ENCODE peak calls at places on chromosomes 2 and 18, in seven cellular contexts. U, Z, S, B, W, T and P are unnamed samples.

GRCh38 chr2:31249009-31249690 is 15.2 kb downstream of the EHD3 start:
- DNase-seq in U (no peak), Z (no peak), S (no peak), B (no peak), W (no peak), T (no peak), P (no peak)

GRCh38 chr2:65278450-65279030 is 50.9 kb downstream of the ACTR2 start:
- DNase-seq in U (no peak), Z (no peak), S (no peak), B (no peak), W (peak; percentile 71), T (no peak), P (no peak)

GRCh38 chr2:164044637-164045036 is 308.8 kb upstream of the FIGN start:
- DNase-seq in U (no peak), Z (no peak), S (no peak), B (no peak), W (no peak), T (no peak), P (no peak)

GRCh38 chr2:9018109-9018508 is 14.6 kb upstream of the MBOAT2 start:
- DNase-seq in U (no peak), Z (no peak), S (no peak), B (no peak), W (no peak), T (no peak), P (no peak)

GRCh38 chr2:43708178-43708577 is 31.9 kb upstream of the C1GALT1C1L start:
- DNase-seq in U (no peak), Z (no peak), S (no peak), B (no peak), W (no peak), T (no peak), P (no peak)

GRCh38 chr2:146193619-146194018 is 1651.2 kb upstream of the ACVR2A start:
- DNase-seq in U (no peak), Z (no peak), S (no peak), B (no peak), W (no peak), T (no peak), P (no peak)

GRCh38 chr18:5162111-5162510 is 34.9 kb downstream of the AKAIN1 start:
- DNase-seq in U (no peak), Z (no peak), S (no peak), B (no peak), W (no peak), T (no peak), P (no peak)

GRCh38 chr2:184692137-184692734 is 93.9 kb downstream of the ZNF804A start:
- DNase-seq in U (no peak), Z (no peak), S (no peak), B (no peak), W (peak; percentile 26), T (no peak), P (no peak)

GRCh38 chr2:113157108-113157896 is 16.5 kb upstream of the PSD4 start:
- DNase-seq in U (no peak), Z (peak; percentile 90), S (peak; percentile 69), B (peak; percentile 56), W (no peak), T (peak; percentile 76), P (peak; percentile 67)

GRCh38 chr18:45482286-45482685 is 133.0 kb upstream of the SLC14A2 start:
- DNase-seq in U (no peak), Z (no peak), S (no peak), B (peak; percentile 44), W (peak; percentile 17), T (no peak), P (no peak)

GRCh38 chr2:70962211-70962884 is 16.1 kb upstream of the ANKRD53 start:
- DNase-seq in U (no peak), Z (no peak), S (no peak), B (no peak), W (no peak), T (no peak), P (no peak)

GRCh38 chr2:41840702-41841551 is 206.9 kb upstream of the PKDCC start:
- DNase-seq in U (peak; percentile 95), Z (peak; percentile 98), S (peak; percentile 93), B (peak; percentile 89), W (peak; percentile 96), T (peak; percentile 98), P (peak; percentile 94)
- TF ChIP-seq CTCF in U (peak; percentile 98), Z (peak; percentile 95), S (peak; percentile 99), B (peak; percentile 99), W (peak; percentile 98), T (peak; percentile 99), P (peak; percentile 99)

GRCh38 chr2:219308142-219309093 is 783 bp downstream of the PTPRN start:
- DNase-seq in U (no peak), Z (peak; percentile 69), S (peak; percentile 82), B (peak; percentile 49), W (peak; percentile 67), T (peak; percentile 93), P (peak; percentile 84)
- TF ChIP-seq CTCF in U (no peak), Z (no peak), S (no peak), B (no peak), W (no peak), T (no peak), P (no peak)

GRCh38 chr18:35497334-35498197 is at the start of gene INO80C:
- DNase-seq in U (peak; percentile 91), Z (peak; percentile 91), S (peak; percentile 80), B (peak; percentile 94), W (peak; percentile 95), T (peak; percentile 97), P (peak; percentile 94)
- TF ChIP-seq CTCF in U (peak; percentile 61), Z (no peak), S (no peak), B (no peak), W (no peak), T (no peak), P (no peak)

GRCh38 chr2:219530048-219530963 is 13.3 kb downstream of the CHPF start:
- DNase-seq in U (peak; percentile 70), Z (peak; percentile 95), S (peak; percentile 88), B (peak; percentile 55), W (peak; percentile 76), T (peak; percentile 92), P (peak; percentile 91)
- TF ChIP-seq CTCF in U (peak; percentile 98), Z (peak; percentile 96), S (peak; percentile 95), B (peak; percentile 99), W (peak; percentile 95), T (peak; percentile 100), P (peak; percentile 88)

GRCh38 chr18:30999186-30999585 is 43.4 kb downstream of the DSC3 start:
- DNase-seq in U (no peak), Z (no peak), S (no peak), B (no peak), W (no peak), T (no peak), P (no peak)
- TF ChIP-seq CTCF in U (no peak), Z (no peak), S (no peak), B (no peak), W (no peak), T (no peak), P (peak; percentile 20)

DNA sequence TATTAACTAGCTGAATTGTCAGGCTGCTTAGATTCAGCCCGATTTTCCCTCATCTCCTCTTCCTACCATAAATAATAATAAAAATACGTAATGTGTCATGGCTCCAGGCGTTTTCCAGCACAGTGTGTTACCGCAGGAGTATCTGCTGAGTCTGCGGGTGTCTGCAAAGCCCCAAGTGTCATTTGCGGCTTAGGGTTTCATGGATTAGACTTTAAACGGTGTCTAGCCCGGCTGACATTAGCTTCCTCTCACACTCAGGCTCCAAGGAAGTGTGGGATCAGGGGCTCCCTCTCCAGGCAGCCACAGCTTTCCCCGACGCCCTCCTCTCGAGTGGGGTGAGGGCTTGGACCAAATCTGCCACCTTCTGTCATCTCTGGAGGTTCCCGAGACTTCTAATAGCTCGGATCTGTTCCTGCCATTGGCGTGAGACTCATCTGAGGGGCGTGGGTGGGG is 14.1 kb upstream of the HOXD1 start:
- DNase-seq in U (no peak), Z (no peak), S (no peak), B (no peak), W (no peak), T (no peak), P (no peak)
- TF ChIP-seq CTCF in U (no peak), Z (no peak), S (no peak), B (no peak), W (no peak), T (no peak), P (no peak)

GRCh38 chr2:121805767-121806145 is 50.3 kb downstream of the TSN start:
- DNase-seq in U (no peak), Z (no peak), S (no peak), B (no peak), W (no peak), T (no peak), P (no peak)

GRCh38 chr2:121815216-121815615 is 59.8 kb downstream of the TSN start:
- DNase-seq in U (no peak), Z (no peak), S (no peak), B (no peak), W (no peak), T (no peak), P (no peak)

GRCh38 chr2:121816797-121817196 is 61.3 kb downstream of the TSN start:
- DNase-seq in U (no peak), Z (no peak), S (no peak), B (no peak), W (no peak), T (no peak), P (no peak)

GRCh38 chr2:121809607-121810006 is 54.2 kb downstream of the TSN start:
- DNase-seq in U (no peak), Z (no peak), S (no peak), B (no peak), W (no peak), T (no peak), P (no peak)

DNA sequence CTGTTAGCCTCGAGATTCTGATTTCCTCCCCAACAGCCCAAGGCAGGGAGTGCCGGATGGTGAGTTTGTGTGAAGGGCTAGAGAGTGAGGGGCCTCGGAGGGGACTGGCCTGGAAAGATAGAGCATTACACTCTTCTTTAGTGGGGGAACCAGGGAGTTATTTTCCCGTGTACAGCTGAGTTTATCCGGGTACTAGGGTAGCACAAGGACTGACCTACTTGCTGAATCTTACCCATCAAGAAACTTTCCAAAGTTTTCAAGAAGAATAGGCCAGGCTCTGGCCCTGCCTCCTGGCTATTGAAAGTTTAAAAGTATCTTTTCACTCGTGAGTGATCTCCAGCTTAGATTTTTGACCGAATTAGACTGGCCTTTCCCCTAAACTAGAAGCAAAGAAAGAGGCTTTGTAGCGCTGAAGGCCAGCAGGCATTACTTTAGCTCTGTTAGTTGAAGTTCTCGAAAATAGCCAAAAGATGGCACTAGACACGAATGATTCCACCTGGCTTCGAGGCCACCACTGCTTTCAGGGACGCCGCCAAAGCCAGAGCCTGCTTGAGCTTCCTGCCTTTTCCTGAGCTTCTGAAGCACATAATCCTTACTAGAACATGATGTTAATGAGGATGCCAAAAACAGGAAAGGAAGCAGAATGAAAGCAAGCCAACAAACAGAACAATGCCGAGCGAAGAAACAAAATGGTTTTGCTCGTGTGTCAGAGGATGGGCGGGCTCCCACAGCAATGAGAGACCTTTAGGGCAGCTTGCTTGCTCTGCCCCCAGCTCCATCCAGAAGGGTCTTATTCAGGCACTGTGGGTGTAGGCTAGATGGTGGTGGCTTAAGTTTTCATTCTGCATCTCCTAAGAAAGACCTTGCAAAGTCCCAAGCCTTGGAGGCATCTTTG is 55.8 kb downstream of the TSN start:
- DNase-seq in U (peak; percentile 50), Z (peak; percentile 58), S (peak; percentile 22), B (peak; percentile 45), W (peak; percentile 68), T (peak; percentile 90), P (peak; percentile 58)
- TF ChIP-seq CTCF in U (peak; percentile 49), Z (peak; percentile 34), S (peak; percentile 76), B (peak; percentile 77), W (peak; percentile 64), T (peak; percentile 90), P (peak; percentile 55)

GRCh38 chr18:28267878-28268625 is 91.1 kb upstream of the CDH2 start:
- DNase-seq in U (no peak), Z (no peak), S (no peak), B (peak; percentile 74), W (peak; percentile 28), T (no peak), P (no peak)

GRCh38 chr18:28267276-28267675 is 90.3 kb upstream of the CDH2 start:
- DNase-seq in U (no peak), Z (no peak), S (no peak), B (peak; percentile 49), W (no peak), T (no peak), P (no peak)

GRCh38 chr18:28269750-28270149 is 92.8 kb upstream of the CDH2 start:
- DNase-seq in U (no peak), Z (no peak), S (no peak), B (no peak), W (peak; percentile 1), T (no peak), P (no peak)
- TF ChIP-seq CTCF in U (no peak), Z (no peak), S (no peak), B (no peak), W (no peak), T (no peak), P (no peak)